ENCODE peak calls at places on chromosomes 1 and 21, in eight cellular contexts. X is transverse colon, D is HCT116, G is ovary, N is IMR-90, F is gastrocnemius medialis, U is H1, Z is adrenal gland. I is an unnamed sample.

GRCh38 chr1:238914346-238914745 is 472.0 kb upstream of the CHRM3 start:
- DNase-seq in X (no peak), D (no peak), G (no peak), N (no peak), F (no peak), U (no peak), Z (no peak), I (no peak)

GRCh38 chr1:112263464-112263863 is 132.6 kb upstream of the CTTNBP2NL start:
- DNase-seq in X (no peak), D (no peak), G (no peak), N (peak; percentile 57), F (no peak), U (no peak), Z (no peak), I (no peak)

GRCh38 chr21:38660333-38661295 is 145.1 kb upstream of the ETS2 start:
- DNase-seq in X (peak; percentile 12), D (no peak), G (peak; percentile 64), N (no peak), F (no peak), U (peak; percentile 59), Z (peak; percentile 14), I (no peak)

GRCh38 chr1:164622057-164622840 is 63.3 kb downstream of the PBX1 start:
- DNase-seq in X (no peak), D (no peak), G (no peak), N (no peak), F (no peak), U (no peak), Z (no peak), I (no peak)

GRCh38 chr1:1833916-1834325 is 55.7 kb upstream of the NADK start:
- DNase-seq in X (no peak), D (no peak), G (no peak), N (peak; percentile 12), F (no peak), U (no peak), Z (peak; percentile 47), I (no peak)

GRCh38 chr1:172845371-172845770 is 186.5 kb downstream of the FASLG start:
- DNase-seq in X (no peak), D (no peak), G (no peak), N (peak; percentile 20), F (no peak), U (no peak), Z (no peak), I (no peak)

GRCh38 chr1:47986741-47987140 is 10.4 kb downstream of the TRABD2B start:
- DNase-seq in X (no peak), D (no peak), G (peak; percentile 45), N (no peak), F (no peak), U (no peak), Z (no peak), I (no peak)

GRCh38 chr1:211742272-211742671 is 66.9 kb upstream of the NEK2 start:
- DNase-seq in X (no peak), D (no peak), G (no peak), N (no peak), F (no peak), U (no peak), Z (no peak), I (no peak)

GRCh38 chr1:115564201-115564600 is 77.6 kb upstream of the VANGL1 start:
- DNase-seq in X (no peak), D (no peak), G (no peak), N (no peak), F (no peak), U (peak; percentile 68), Z (no peak), I (no peak)

GRCh38 chr1:50976890-50977574 is 7.0 kb downstream of the CDKN2C start:
- DNase-seq in X (no peak), D (no peak), G (peak; percentile 53), N (peak; percentile 39), F (peak; percentile 34), U (peak; percentile 53), Z (peak; percentile 55), I (no peak)

GRCh38 chr1:10398278-10398733 is 558 bp upstream of the PGD start:
- DNase-seq in X (no peak), D (no peak), G (no peak), N (no peak), F (no peak), U (no peak), Z (no peak), I (no peak)

GRCh38 chr1:97581614-97582051 is 339.2 kb downstream of the DPYD start:
- DNase-seq in X (no peak), D (no peak), G (no peak), N (peak; percentile 45), F (no peak), U (no peak), Z (no peak), I (no peak)

GRCh38 chr1:159832309-159832708 is 5.6 kb downstream of the SLAMF8 start:
- DNase-seq in X (no peak), D (no peak), G (no peak), N (no peak), F (no peak), U (no peak), Z (no peak), I (no peak)

GRCh38 chr1:175514309-175515001 is 228.9 kb downstream of the TNR start:
- DNase-seq in X (no peak), D (no peak), G (no peak), N (no peak), F (peak; percentile 17), U (no peak), Z (no peak), I (no peak)

GRCh38 chr1:36421649-36422048 is 23.9 kb upstream of the LSM10 start:
- DNase-seq in X (no peak), D (no peak), G (no peak), N (no peak), F (no peak), U (no peak), Z (no peak), I (no peak)

GRCh38 chr1:93801471-93801870 is 77.5 kb downstream of the DNTTIP2 start:
- DNase-seq in X (no peak), D (no peak), G (no peak), N (peak; percentile 81), F (no peak), U (no peak), Z (no peak), I (no peak)

GRCh38 chr1:162498442-162498785 is 796 bp downstream of the UHMK1 start:
- DNase-seq in X (no peak), D (no peak), G (no peak), N (peak; percentile 2), F (no peak), U (no peak), Z (no peak), I (no peak)

GRCh38 chr1:232635778-232636356 is 5.9 kb upstream of the SIPA1L2 start:
- DNase-seq in X (no peak), D (no peak), G (no peak), N (peak; percentile 70), F (no peak), U (no peak), Z (no peak), I (no peak)

GRCh38 chr1:207619833-207620572 is 24.9 kb upstream of the CR1L start:
- DNase-seq in X (no peak), D (peak; percentile 34), G (no peak), N (peak; percentile 51), F (no peak), U (no peak), Z (peak; percentile 20), I (no peak)

GRCh38 chr1:226308166-226308722 is 720 bp downstream of the LIN9 start:
- DNase-seq in X (peak; percentile 44), D (no peak), G (no peak), N (no peak), F (peak; percentile 11), U (no peak), Z (peak; percentile 9), I (no peak)

GRCh38 chr1:10734900-10735602 is 61.4 kb downstream of the CASZ1 start:
- DNase-seq in X (no peak), D (no peak), G (no peak), N (no peak), F (peak; percentile 43), U (no peak), Z (no peak), I (no peak)

GRCh38 chr1:94819584-94819944 is 593 bp upstream of the SLC44A3 start:
- DNase-seq in X (no peak), D (no peak), G (no peak), N (no peak), F (no peak), U (no peak), Z (no peak), I (no peak)

GRCh38 chr1:202692959-202693555 is 17.2 kb downstream of the SYT2 start:
- DNase-seq in X (peak; percentile 61), D (peak; percentile 7), G (peak; percentile 78), N (peak; percentile 71), F (no peak), U (peak; percentile 90), Z (peak; percentile 79), I (no peak)
- TF ChIP-seq CTCF in X (peak; percentile 43), D (peak; percentile 26), G (no peak), N (peak; percentile 9), F (peak; percentile 15), U (peak; percentile 52), Z (peak; percentile 48), I (no peak)

GRCh38 chr1:184890539-184890973 is 83.8 kb downstream of the NIBAN1 start:
- DNase-seq in X (no peak), D (no peak), G (no peak), N (peak; percentile 28), F (peak; percentile 56), U (no peak), Z (peak; percentile 75), I (no peak)
- H3K4me3 ChIP-seq in X (no peak overlapping the region), D (no peak overlapping the region), G (peak overlapping the region; percentile 5), N (no peak overlapping the region), F (no peak overlapping the region), U (no peak overlapping the region), Z (no peak overlapping the region), I (no peak overlapping the region)

DNA sequence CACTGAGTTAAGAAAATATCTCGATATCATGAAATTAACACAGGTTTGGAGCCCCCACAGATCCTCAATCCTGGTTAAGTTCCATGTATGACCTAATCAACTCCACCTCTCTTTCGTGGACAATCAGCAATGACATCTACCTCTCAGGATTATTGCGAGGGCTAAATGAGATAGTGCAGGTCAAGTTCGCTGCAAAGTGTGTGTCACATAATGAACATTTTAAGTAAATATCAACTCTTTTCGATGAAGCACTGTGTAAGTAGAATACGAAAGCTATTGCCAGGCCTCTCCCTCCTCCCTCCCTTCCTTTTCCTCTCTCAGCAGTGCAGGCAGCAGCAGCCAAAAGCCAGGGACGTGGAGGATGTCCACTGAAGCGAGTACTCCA is 353 bp upstream of the CAMSAP2 start:
- DNase-seq in X (no peak), D (no peak), G (no peak), N (no peak), F (no peak), U (no peak), Z (no peak), I (no peak)
- TF ChIP-seq POLR2A in X (no peak), D (peak; percentile 40), G (no peak), N (peak; percentile 11), F (no peak), U (no peak), Z (no peak), I (no peak)

DNA sequence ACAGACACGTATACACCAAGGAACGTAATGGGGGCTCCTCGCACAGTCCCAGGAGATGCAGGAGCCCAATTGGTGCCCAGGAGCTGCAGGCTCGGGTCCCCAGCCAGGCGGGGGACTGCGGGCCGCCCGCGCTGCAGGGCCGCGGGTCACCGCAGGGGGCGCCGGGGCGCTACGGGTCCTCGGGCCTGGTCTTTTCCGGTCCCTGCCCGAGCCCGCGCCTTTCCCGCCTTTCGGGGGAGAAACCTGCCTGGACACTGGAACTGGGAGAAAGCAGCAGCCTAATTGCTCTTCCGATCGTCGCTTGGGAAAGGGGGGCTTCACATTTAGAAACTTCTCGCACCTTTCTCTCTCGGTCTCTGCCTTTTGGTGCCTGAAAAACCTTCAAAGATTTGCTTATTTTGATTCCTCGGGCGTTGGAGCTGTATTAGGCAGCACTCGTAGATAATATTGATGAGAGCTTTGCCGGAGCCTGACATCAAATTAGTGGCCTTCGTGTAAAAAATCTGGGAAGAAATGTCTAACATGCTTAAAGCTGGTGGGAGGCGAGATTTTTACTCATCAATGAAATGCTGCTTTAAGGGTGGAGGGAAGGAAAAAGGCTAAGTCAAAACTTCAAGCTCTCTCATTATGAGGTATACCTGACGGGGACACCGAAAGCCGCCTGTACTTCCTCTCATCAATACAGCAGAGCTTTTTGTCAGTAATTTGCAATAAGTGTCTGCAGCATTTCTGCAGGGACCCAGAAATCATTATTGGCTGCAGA is 12.6 kb upstream of the BARHL2 start:
- DNase-seq in X (no peak), D (no peak), G (no peak), N (no peak), F (no peak), U (peak; percentile 92), Z (no peak), I (no peak)
- TF ChIP-seq CTCF in X (peak; percentile 26), D (no peak), G (no peak), N (peak; percentile 18), F (no peak), U (peak; percentile 80), Z (no peak), I (no peak)

I was measured in lower leg skin.